ENCODE peak calls at places on chromosomes 2 and 18, in four cellular contexts. One of them, this sample, is unnamed.

GRCh38 chr2:46796843-46797625 is 118.6 kb downstream of the MCFD2 start:
- DNase-seq in stimulated activated CD8-positive, alpha-beta memory T cell treated with anti-CD3 and anti-CD28 coated beads, Interleukin-15, amount 100 ng/mL, for 24 hours: no peak
- DNase-seq in HFFc6: no peak
- DNase-seq in HT-29: no peak
- DNase-seq in this sample: no peak

GRCh38 chr2:25960920-25961319 is 21.4 kb downstream of the KIF3C start:
- DNase-seq in HFFc6: peak
- DNase-seq in stimulated activated CD8-positive, alpha-beta memory T cell treated with anti-CD3 and anti-CD28 coated beads, Interleukin-15, amount 100 ng/mL, for 24 hours: no peak
- DNase-seq in HT-29: no peak
- DNase-seq in this sample: peak

GRCh38 chr2:188986839-188987238 is 12.7 kb downstream of the COL3A1 start:
- DNase-seq in stimulated activated CD8-positive, alpha-beta memory T cell treated with anti-CD3 and anti-CD28 coated beads, Interleukin-15, amount 100 ng/mL, for 24 hours: no peak
- DNase-seq in HFFc6: peak
- DNase-seq in HT-29: no peak
- DNase-seq in this sample: peak

GRCh38 chr2:6773694-6774044 is 92.0 kb downstream of the CMPK2 start:
- DNase-seq in stimulated activated CD8-positive, alpha-beta memory T cell treated with anti-CD3 and anti-CD28 coated beads, Interleukin-15, amount 100 ng/mL, for 24 hours: no peak
- DNase-seq in HT-29: no peak
- DNase-seq in HFFc6: no peak
- DNase-seq in this sample: no peak

GRCh38 chr2:179049546-179050311 is at the start of gene CCDC141:
- DNase-seq in stimulated activated CD8-positive, alpha-beta memory T cell treated with anti-CD3 and anti-CD28 coated beads, Interleukin-15, amount 100 ng/mL, for 24 hours: no peak
- DNase-seq in HFFc6: no peak
- DNase-seq in HT-29: no peak
- DNase-seq in this sample: no peak

GRCh38 chr18:37419272-37419671 is 146.3 kb downstream of the CELF4 start:
- DNase-seq in HFFc6: peak
- DNase-seq in HT-29: no peak
- DNase-seq in stimulated activated CD8-positive, alpha-beta memory T cell treated with anti-CD3 and anti-CD28 coated beads, Interleukin-15, amount 100 ng/mL, for 24 hours: no peak
- DNase-seq in this sample: peak

GRCh38 chr2:102337481-102338386 is 17.9 kb upstream of the IL18R1 start:
- DNase-seq in stimulated activated CD8-positive, alpha-beta memory T cell treated with anti-CD3 and anti-CD28 coated beads, Interleukin-15, amount 100 ng/mL, for 24 hours: no peak
- DNase-seq in HT-29: no peak
- DNase-seq in HFFc6: no peak
- DNase-seq in this sample: no peak

GRCh38 chr2:232568161-232568560 is 17.7 kb downstream of the EIF4E2 start:
- DNase-seq in HFFc6: peak
- DNase-seq in stimulated activated CD8-positive, alpha-beta memory T cell treated with anti-CD3 and anti-CD28 coated beads, Interleukin-15, amount 100 ng/mL, for 24 hours: no peak
- DNase-seq in HT-29: no peak
- DNase-seq in this sample: peak

GRCh38 chr2:183665976-183666375 is 541.7 kb downstream of the NUP35 start:
- DNase-seq in HFFc6: no peak
- DNase-seq in HT-29: no peak
- DNase-seq in stimulated activated CD8-positive, alpha-beta memory T cell treated with anti-CD3 and anti-CD28 coated beads, Interleukin-15, amount 100 ng/mL, for 24 hours: no peak
- DNase-seq in this sample: no peak

GRCh38 chr2:37477921-37478320 is 133.5 kb downstream of the QPCT start:
- DNase-seq in HFFc6: no peak
- DNase-seq in HT-29: no peak
- DNase-seq in stimulated activated CD8-positive, alpha-beta memory T cell treated with anti-CD3 and anti-CD28 coated beads, Interleukin-15, amount 100 ng/mL, for 24 hours: no peak
- DNase-seq in this sample: no peak

GRCh38 chr2:215624423-215624829 is 188.6 kb upstream of the FN1 start:
- DNase-seq in stimulated activated CD8-positive, alpha-beta memory T cell treated with anti-CD3 and anti-CD28 coated beads, Interleukin-15, amount 100 ng/mL, for 24 hours: no peak
- DNase-seq in HFFc6: peak
- DNase-seq in HT-29: no peak
- DNase-seq in this sample: peak

GRCh38 chr2:68721482-68722071 is 13.0 kb upstream of the ARHGAP25 start:
- DNase-seq in stimulated activated CD8-positive, alpha-beta memory T cell treated with anti-CD3 and anti-CD28 coated beads, Interleukin-15, amount 100 ng/mL, for 24 hours: no peak
- DNase-seq in HT-29: peak
- DNase-seq in HFFc6: no peak
- DNase-seq in this sample: no peak

GRCh38 chr2:200350796-200351195 is 44.3 kb downstream of the SPATS2L start:
- DNase-seq in stimulated activated CD8-positive, alpha-beta memory T cell treated with anti-CD3 and anti-CD28 coated beads, Interleukin-15, amount 100 ng/mL, for 24 hours: no peak
- DNase-seq in HT-29: no peak
- DNase-seq in HFFc6: peak
- DNase-seq in this sample: peak

GRCh38 chr2:53283326-53283725 is 484.3 kb upstream of the CHAC2 start:
- DNase-seq in HT-29: no peak
- DNase-seq in HFFc6: no peak
- DNase-seq in stimulated activated CD8-positive, alpha-beta memory T cell treated with anti-CD3 and anti-CD28 coated beads, Interleukin-15, amount 100 ng/mL, for 24 hours: no peak
- DNase-seq in this sample: peak

GRCh38 chr2:128449226-128450061 is 130.8 kb upstream of the HS6ST1 start:
- DNase-seq in HFFc6: no peak
- DNase-seq in HT-29: no peak
- DNase-seq in stimulated activated CD8-positive, alpha-beta memory T cell treated with anti-CD3 and anti-CD28 coated beads, Interleukin-15, amount 100 ng/mL, for 24 hours: no peak
- DNase-seq in this sample: no peak

GRCh38 chr2:74399785-74400184 is 19.7 kb upstream of the DCTN1 start:
- DNase-seq in HT-29: peak
- DNase-seq in stimulated activated CD8-positive, alpha-beta memory T cell treated with anti-CD3 and anti-CD28 coated beads, Interleukin-15, amount 100 ng/mL, for 24 hours: no peak
- DNase-seq in HFFc6: no peak
- DNase-seq in this sample: no peak